ENCODE peak calls at places on chromosome 21, in ten cellular contexts. V, R, K, S, A, H, M, F, Q and Z are unnamed samples.

GRCh38 chr21:29181799-29182470 is 51.5 kb downstream of the MAP3K7CL start:
- DNase-seq in Q (no peak), S (no peak), M (peak), V (no peak), H (no peak), K (no peak), F (no peak), R (peak), A (no peak), Z (peak)

GRCh38 chr21:41598561-41599511 is 90.9 kb upstream of the TMPRSS2 start:
- DNase-seq in F (no peak), K (no peak), Q (no peak), S (no peak), R (no peak), H (no peak), V (no peak), A (peak), M (no peak), Z (no peak)

GRCh38 chr21:45288441-45288841 is 746 bp upstream of the POFUT2 start:
- DNase-seq in F (no peak), S (no peak), A (peak), R (no peak), M (no peak), V (no peak), Q (no peak), K (no peak), H (no peak), Z (no peak)

GRCh38 chr21:46122758-46123683 is 25.1 kb downstream of the COL6A2 start:
- DNase-seq in S (no peak), M (no peak), A (no peak), R (no peak), K (peak), H (no peak), V (no peak), Q (no peak), F (no peak), Z (no peak)

GRCh38 chr21:45739218-45740087 is 95.9 kb downstream of the PCBP3 start:
- DNase-seq in S (no peak), V (no peak), F (no peak), R (no peak), A (no peak), K (no peak), Q (no peak), H (no peak), M (no peak), Z (no peak)

GRCh38 chr21:17775431-17776126 is 43.6 kb downstream of the C21orf91 start:
- DNase-seq in F (peak), H (no peak), A (no peak), S (no peak), V (no peak), R (no peak), M (no peak), Q (no peak), K (peak), Z (no peak)

GRCh38 chr21:32829504-32829903 is 57.9 kb upstream of the PAXBP1 start:
- DNase-seq in R (no peak), H (no peak), A (no peak), S (no peak), Q (no peak), M (no peak), F (no peak), V (no peak), K (no peak), Z (no peak)

GRCh38 chr21:20330652-20331051 is 667.6 kb upstream of the NCAM2 start:
- DNase-seq in S (no peak), H (no peak), M (no peak), F (no peak), K (no peak), V (no peak), R (no peak), Q (no peak), A (no peak), Z (no peak)

GRCh38 chr21:7917729-7918128 is 2603.7 kb upstream of the TPTE start:
- DNase-seq in R (no peak), A (no peak), H (no peak), K (no peak), S (no peak), F (no peak), M (no peak), V (no peak), Q (no peak), Z (no peak)

GRCh38 chr21:15071012-15071411 is 6.2 kb upstream of the NRIP1 start:
- DNase-seq in Q (no peak), V (no peak), A (no peak), H (no peak), M (no peak), F (no peak), K (no peak), S (peak), R (no peak), Z (no peak)